ENCODE peak calls at places on chromosomes 13 and 19, in ten cellular contexts. T is heart left ventricle; I is breast epithelium; R is SJCRH30; D is foreskin keratinocyte; M is uterus; Y is thoracic aorta; H is neural progenitor cell; V is CD8-positive, alpha-beta memory T cell; G is CD4-positive, CD25-positive, alpha-beta regulatory T cell. P is an unnamed sample. For H3K27me3, the result is how much of the 10 kb centered on the place peaks cover.

GRCh38 chr19:4429266-4430200 is 27.1 kb downstream of the CHAF1A start:
- DNase-seq in T (no peak), I (no peak), R (no peak), D (no peak), M (no peak), Y (no peak), H (no peak), V (no peak), G (no peak), P (no peak)

GRCh38 chr13:70391678-70392077 is 283.4 kb upstream of the KLHL1 start:
- DNase-seq in T (no peak), I (no peak), R (no peak), D (no peak), M (no peak), Y (no peak), H (no peak), V (no peak), G (no peak), P (no peak)

GRCh38 chr13:94239135-94239534 is 240.3 kb downstream of the DCT start:
- DNase-seq in T (no peak), I (no peak), R (no peak), D (no peak), M (no peak), Y (no peak), H (no peak), V (no peak), G (peak), P (no peak)

GRCh38 chr19:3047307-3048189 is 14.7 kb downstream of the TLE5 start:
- DNase-seq in T (peak), I (peak), R (peak), D (no peak), M (peak), Y (peak), H (peak), V (peak), G (peak), P (peak)

GRCh38 chr19:1252221-1252817 is 3.9 kb downstream of the MIDN start:
- DNase-seq in T (peak), I (peak), R (peak), D (peak), M (no peak), Y (peak), H (no peak), V (peak), G (peak), P (peak)

GRCh38 chr13:109331898-109332297 is 454.5 kb downstream of the IRS2 start:
- DNase-seq in T (no peak), I (no peak), R (peak), D (no peak), M (no peak), Y (no peak), H (no peak), V (no peak), G (no peak), P (no peak)

GRCh38 chr13:45292176-45292575 is 48.8 kb downstream of the TPT1 start:
- DNase-seq in T (no peak), I (no peak), R (no peak), D (peak), M (no peak), Y (no peak), H (no peak), V (no peak), G (no peak), P (no peak)

GRCh38 chr13:36166051-36166450 is 34.9 kb upstream of the DCLK1 start:
- DNase-seq in T (no peak), I (no peak), R (no peak), D (no peak), M (no peak), Y (no peak), H (no peak), V (no peak), G (no peak), P (no peak)

GRCh38 chr19:39915101-39915847 is 19.2 kb downstream of the FCGBP start:
- DNase-seq in T (no peak), I (no peak), R (no peak), D (no peak), M (no peak), Y (no peak), H (no peak), V (no peak), G (no peak), P (no peak)

GRCh38 chr13:34730966-34731365 is 211.1 kb upstream of the NBEA start:
- DNase-seq in T (no peak), I (no peak), R (no peak), D (no peak), M (no peak), Y (no peak), H (no peak), V (no peak), G (no peak), P (no peak)

GRCh38 chr13:27607125-27607524 is 13.2 kb downstream of the LNX2 start:
- DNase-seq in T (no peak), I (no peak), R (no peak), D (no peak), M (no peak), Y (no peak), H (no peak), V (no peak), G (no peak), P (no peak)

GRCh38 chr13:110302986-110303385 is 4.0 kb downstream of the COL4A1 start:
- DNase-seq in T (no peak), I (no peak), R (no peak), D (no peak), M (no peak), Y (no peak), H (no peak), V (no peak), G (no peak), P (no peak)

GRCh38 chr13:114112826-114113322 is 19.5 kb downstream of the RASA3 start:
- DNase-seq in T (no peak), I (peak), R (no peak), D (no peak), M (peak), Y (no peak), H (peak), V (no peak), G (no peak), P (no peak)

GRCh38 chr13:98386632-98387031 is 190.3 kb downstream of the STK24 start:
- DNase-seq in T (no peak), I (no peak), R (no peak), D (no peak), M (no peak), Y (no peak), H (no peak), V (no peak), G (no peak), P (no peak)

GRCh38 chr13:40682449-40683240 is 16.2 kb upstream of the FOXO1 start:
- DNase-seq in T (no peak), I (no peak), R (no peak), D (no peak), M (no peak), Y (no peak), H (peak), V (no peak), G (peak), P (no peak)

GRCh38 chr13:31733066-31733465 is 6.3 kb upstream of the RXFP2 start:
- DNase-seq in T (no peak), I (no peak), R (no peak), D (no peak), M (no peak), Y (no peak), H (no peak), V (no peak), G (no peak), P (no peak)

GRCh38 chr13:99505814-99506269 is 4.6 kb downstream of the TM9SF2 start:
- DNase-seq in T (no peak), I (no peak), R (no peak), D (no peak), M (no peak), Y (no peak), H (no peak), V (no peak), G (peak), P (no peak)

GRCh38 chr13:60331249-60332012 is 65.6 kb upstream of the TDRD3 start:
- DNase-seq in T (no peak), I (no peak), R (no peak), D (no peak), M (no peak), Y (no peak), H (no peak), V (no peak), G (no peak), P (no peak)

GRCh38 chr19:2528543-2529173 is 52.7 kb downstream of the GADD45B start:
- DNase-seq in T (no peak), I (peak), R (no peak), D (no peak), M (no peak), Y (no peak), H (no peak), V (no peak), G (no peak), P (no peak)

GRCh38 chr13:101893021-101893420 is 440.5 kb downstream of the ITGBL1 start:
- DNase-seq in T (no peak), I (no peak), R (no peak), D (no peak), M (no peak), Y (no peak), H (no peak), V (no peak), G (no peak), P (no peak)

GRCh38 chr13:46607768-46608553 is 55.0 kb downstream of the LRCH1 start:
- DNase-seq in T (no peak), I (no peak), R (no peak), D (no peak), M (no peak), Y (no peak), H (no peak), V (no peak), G (no peak), P (no peak)

GRCh38 chr19:4709440-4710280 is 14.0 kb downstream of the DPP9 start:
- DNase-seq in T (no peak), I (no peak), R (no peak), D (no peak), M (no peak), Y (no peak), H (no peak), V (no peak), G (no peak), P (no peak)

GRCh38 chr19:31140717-31141116 is 208.5 kb downstream of the TSHZ3 start:
- DNase-seq in T (no peak), I (no peak), R (no peak), D (no peak), M (no peak), Y (no peak), H (no peak), V (no peak), G (no peak), P (no peak)

GRCh38 chr13:20190481-20191310 is 2.0 kb downstream of the GJB2 start:
- DNase-seq in T (no peak), I (no peak), R (no peak), D (peak), M (no peak), Y (no peak), H (no peak), V (no peak), G (no peak), P (no peak)
- H3K27me3 ChIP-seq in T (under half), I (under half), R (under half), D (under half), M (under half), Y (under half), H (half or more), V (under half), G (under half), P (under half)

GRCh38 chr13:112900691-112901091 is 68.3 kb upstream of the MCF2L start:
- DNase-seq in T (no peak), I (peak), R (no peak), D (no peak), M (no peak), Y (no peak), H (peak), V (no peak), G (no peak), P (no peak)

GRCh38 chr13:112903606-112904195 is 65.3 kb upstream of the MCF2L start:
- DNase-seq in T (no peak), I (peak), R (no peak), D (no peak), M (no peak), Y (no peak), H (no peak), V (no peak), G (no peak), P (no peak)

GRCh38 chr13:112902669-112903068 is 66.3 kb upstream of the MCF2L start:
- DNase-seq in T (no peak), I (peak), R (no peak), D (no peak), M (no peak), Y (no peak), H (no peak), V (no peak), G (no peak), P (no peak)

GRCh38 chr13:112903071-112903577 is 65.9 kb upstream of the MCF2L start:
- DNase-seq in T (no peak), I (peak), R (no peak), D (no peak), M (no peak), Y (no peak), H (no peak), V (no peak), G (no peak), P (no peak)

DNA sequence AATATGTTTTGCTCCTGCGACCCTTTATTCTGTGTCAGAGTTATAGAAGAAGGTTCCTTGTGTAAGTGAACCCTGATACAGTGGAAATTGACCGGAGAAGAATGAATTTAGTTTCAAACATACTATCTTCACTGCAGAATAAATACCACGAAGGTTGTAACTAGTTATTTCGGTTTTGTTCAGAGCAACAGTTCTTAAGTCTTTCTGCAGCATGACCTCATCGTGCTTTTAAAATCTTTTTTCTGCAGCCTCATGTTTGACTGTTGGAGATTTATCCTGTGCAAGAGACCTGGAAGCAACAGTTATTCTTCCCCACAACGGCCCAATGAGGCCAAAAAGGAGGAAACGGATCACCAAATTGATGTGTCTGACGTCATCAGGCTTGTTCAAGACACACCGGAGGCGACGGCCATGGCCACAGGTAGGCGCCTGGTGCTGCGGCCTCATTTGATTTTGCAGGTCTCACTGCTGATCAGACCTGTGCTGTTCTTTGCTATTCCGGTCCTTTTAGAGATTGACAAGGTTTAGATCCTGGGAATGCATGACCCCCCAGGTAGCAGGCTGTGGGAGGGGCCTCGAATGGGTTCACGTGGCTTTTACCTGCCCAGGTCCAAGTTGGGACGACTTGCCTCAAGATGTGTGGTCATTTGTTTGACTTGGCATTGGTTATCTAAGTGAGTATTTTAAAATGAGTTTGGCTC is 66.9 kb upstream of the MCF2L start:
- DNase-seq in T (no peak), I (peak), R (no peak), D (no peak), M (no peak), Y (no peak), H (no peak), V (no peak), G (no peak), P (no peak)
- H3K27ac ChIP-seq in T (no peak), I (peak), R (no peak), D (no peak), M (no peak), Y (no peak), H (no peak), V (no peak), G (no peak), P (no peak)

GRCh38 chr19:41916033-41916424 is 12.2 kb downstream of the ERFL start:
- DNase-seq in T (no peak), I (no peak), R (no peak), D (no peak), M (no peak), Y (no peak), H (no peak), V (no peak), G (no peak), P (no peak)
- H3K27me3 ChIP-seq in T (under half), I (half or more), R (under half), D (half or more), M (under half), Y (under half), H (half or more), V (under half), G (under half), P (half or more)

DNA sequence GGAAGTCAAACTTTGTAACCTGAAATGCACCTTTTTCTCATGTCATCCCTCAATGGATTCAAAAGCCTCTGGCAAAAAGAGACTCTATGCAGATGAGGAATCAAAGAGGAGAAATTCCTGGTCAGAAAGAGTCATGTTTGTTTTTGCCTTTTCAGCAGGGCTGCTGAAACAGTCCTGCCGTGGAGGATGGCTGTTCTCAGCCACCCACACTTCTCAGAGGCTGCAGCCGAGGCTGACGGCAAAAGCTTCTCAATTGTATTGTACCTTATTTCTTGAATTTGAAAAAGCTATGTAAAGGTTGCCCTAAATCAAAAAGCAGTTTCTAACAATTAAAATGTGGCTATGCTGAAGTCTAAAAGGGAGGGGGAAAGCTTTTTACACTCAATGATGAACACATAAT is 385.3 kb downstream of the KCTD12 start:
- DNase-seq in T (no peak), I (no peak), R (no peak), D (no peak), M (no peak), Y (no peak), H (no peak), V (no peak), G (no peak), P (no peak)
- H3K27ac ChIP-seq in T (no peak), I (peak), R (no peak), D (no peak), M (no peak), Y (no peak), H (no peak), V (no peak), G (no peak), P (no peak)

DNA sequence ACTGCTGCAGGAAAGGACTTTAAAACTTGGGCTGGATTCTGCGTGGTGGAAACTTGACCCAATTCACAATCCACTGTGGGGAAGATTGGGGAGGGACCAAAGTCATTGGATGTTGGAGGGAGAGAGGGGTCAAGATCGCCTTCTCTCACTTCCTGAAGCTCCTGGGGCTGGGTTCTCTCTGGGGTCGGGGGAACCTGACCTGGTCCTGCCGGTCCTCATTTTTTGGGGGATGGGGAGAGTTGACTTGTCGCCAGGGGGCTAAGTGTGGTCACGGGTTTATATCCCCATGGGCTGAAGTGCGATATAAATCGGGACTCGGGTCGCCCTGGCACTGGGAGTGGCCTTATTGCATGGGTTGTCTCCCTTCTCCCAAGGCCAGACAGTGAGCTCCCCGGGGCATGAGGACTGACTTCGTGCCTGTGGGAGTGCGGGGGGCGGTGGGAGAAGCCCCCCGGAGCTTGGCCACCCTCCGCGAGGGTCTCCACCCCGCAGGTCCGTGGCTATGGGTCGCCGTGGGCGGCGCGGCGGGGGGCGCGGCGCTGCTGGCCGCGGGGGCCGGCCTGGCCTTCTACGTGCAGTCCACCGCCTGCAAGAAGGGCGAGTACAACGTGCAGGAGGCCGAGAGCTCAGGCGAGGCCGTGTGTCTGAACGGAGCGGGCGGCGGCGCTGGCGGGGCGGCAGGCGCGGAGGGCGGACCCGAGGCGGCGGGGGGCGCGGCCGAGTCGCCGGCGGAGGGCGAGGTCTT is 6.3 kb downstream of the ICAM5 start:
- DNase-seq in T (no peak), I (no peak), R (no peak), D (no peak), M (no peak), Y (no peak), H (peak), V (no peak), G (no peak), P (no peak)
- H3K27me3 ChIP-seq in T (half or more), I (half or more), R (under half), D (half or more), M (under half), Y (under half), H (half or more), V (under half), G (under half), P (under half)

GRCh38 chr19:56769650-56770049 is 70.9 kb downstream of the PEG3 start:
- DNase-seq in T (no peak), I (no peak), R (no peak), D (no peak), M (no peak), Y (no peak), H (no peak), V (no peak), G (no peak), P (no peak)
- H3K27ac ChIP-seq in T (no peak), I (no peak), R (no peak), D (no peak), M (no peak), Y (no peak), H (no peak), V (no peak), G (no peak), P (no peak)

GRCh38 chr19:51277112-51277511 is 26.2 kb downstream of the SIGLECL1 start:
- DNase-seq in T (no peak), I (no peak), R (no peak), D (no peak), M (no peak), Y (no peak), H (no peak), V (no peak), G (no peak), P (no peak)
- H3K27me3 ChIP-seq in T (under half), I (under half), R (under half), D (under half), M (under half), Y (under half), H (under half), V (under half), G (under half), P (under half)

DNA sequence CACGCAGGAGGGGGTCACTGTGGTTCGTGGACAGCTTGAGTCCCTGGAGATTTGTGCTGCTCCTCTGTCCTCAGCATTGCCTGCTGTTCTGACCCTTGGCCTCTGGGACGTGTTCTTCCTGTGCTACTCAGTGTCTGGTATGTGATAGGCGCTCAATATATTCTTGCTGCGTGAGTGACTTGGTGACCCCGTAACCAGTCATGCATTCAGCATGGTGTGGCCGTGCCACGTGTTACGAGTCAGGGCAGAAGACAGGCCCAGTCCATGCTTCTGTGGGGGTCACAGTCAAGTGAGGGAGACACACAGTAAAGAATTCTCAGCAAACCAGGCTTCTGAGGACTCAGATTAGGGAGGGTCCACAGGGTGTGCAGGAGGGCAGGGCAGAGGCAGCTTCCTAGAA is 7.8 kb downstream of the PPP1R37 start:
- DNase-seq in T (no peak), I (no peak), R (no peak), D (no peak), M (no peak), Y (no peak), H (no peak), V (no peak), G (no peak), P (no peak)
- H3K27ac ChIP-seq in T (no peak), I (peak), R (no peak), D (no peak), M (no peak), Y (no peak), H (no peak), V (no peak), G (no peak), P (no peak)

GRCh38 chr13:91383836-91384235 is 14.6 kb upstream of the GPC5 start:
- DNase-seq in T (no peak), I (no peak), R (no peak), D (no peak), M (no peak), Y (no peak), H (no peak), V (no peak), G (no peak), P (no peak)

GRCh38 chr13:91384891-91385290 is 13.5 kb upstream of the GPC5 start:
- DNase-seq in T (no peak), I (no peak), R (no peak), D (no peak), M (no peak), Y (no peak), H (no peak), V (no peak), G (no peak), P (no peak)

DNA sequence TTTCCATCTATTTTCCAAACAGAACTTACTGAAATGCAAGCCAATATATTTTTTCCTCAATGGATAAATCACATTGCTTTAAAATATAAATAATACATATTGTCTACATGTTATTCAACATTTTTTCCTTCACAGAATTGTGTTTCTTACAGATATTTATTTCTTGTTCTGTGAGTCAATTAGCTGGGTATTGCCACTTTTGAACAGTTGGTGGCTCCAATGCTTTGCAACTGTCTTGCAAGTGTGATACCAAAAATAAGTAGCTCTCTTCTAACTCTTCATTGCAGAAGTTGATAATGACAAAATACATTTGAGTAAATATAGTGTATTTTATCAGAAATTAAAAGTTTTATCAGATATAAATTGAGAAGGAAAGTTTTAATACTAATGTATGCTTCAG is 17.1 kb upstream of the GPC5 start:
- DNase-seq in T (no peak), I (no peak), R (no peak), D (no peak), M (no peak), Y (no peak), H (peak), V (no peak), G (no peak), P (no peak)
- H3K27me3 ChIP-seq in T (under half), I (under half), R (under half), D (under half), M (under half), Y (under half), H (under half), V (under half), G (under half), P (under half)